ENCODE peak calls at places on chromosome 22, in seven cellular contexts. O is HFF-Myc, Y is ascending aorta, R is cardiac fibroblast, K is ovary, Q is nephron progenitor cell, T is astrocyte of the cerebellum. C is an unnamed sample.

GRCh38 chr22:37844904-37845334 is 785 bp upstream of the ANKRD54 start:
- DNase-seq in Q (no peak), Y (no peak), R (no peak), O (no peak), K (no peak), T (no peak), C (no peak)

GRCh38 chr22:49971232-49972162 is 10.9 kb downstream of the PIM3 start:
- DNase-seq in R (peak; percentile 77), Q (peak; percentile 55), K (peak; percentile 92), O (no peak), Y (peak; percentile 89), T (no peak), C (no peak)

GRCh38 chr22:35728639-35729308 is 11.1 kb downstream of the APOL5 start:
- DNase-seq in Q (no peak), O (no peak), T (no peak), K (no peak), R (no peak), Y (no peak), C (no peak)

GRCh38 chr22:25623310-25623734 is 58.8 kb downstream of the GRK3 start:
- DNase-seq in R (no peak), Y (no peak), K (no peak), O (no peak), T (no peak), Q (no peak), C (no peak)

GRCh38 chr22:31286360-31287255 is 5.7 kb downstream of the PIK3IP1 start:
- DNase-seq in Y (peak; percentile 79), R (no peak), Q (no peak), T (no peak), O (no peak), K (no peak), C (no peak)

GRCh38 chr22:17969732-17970131 is 54.6 kb downstream of the MICAL3 start:
- DNase-seq in K (no peak), Q (no peak), Y (peak; percentile 79), O (no peak), T (peak; percentile 86), R (peak; percentile 96), C (no peak)

GRCh38 chr22:44931766-44932165 is 78.0 kb downstream of the PHF21B start:
- DNase-seq in Y (no peak), Q (no peak), T (no peak), R (no peak), O (no peak), K (no peak), C (no peak)

GRCh38 chr22:25822344-25822743 is 80.4 kb downstream of the MYO18B start:
- DNase-seq in T (no peak), K (no peak), Q (no peak), Y (no peak), R (no peak), O (no peak), C (no peak)

GRCh38 chr22:37771081-37771480 is 36.7 kb upstream of the GCAT start:
- DNase-seq in Q (no peak), R (no peak), O (no peak), T (no peak), K (no peak), Y (no peak), C (no peak)

GRCh38 chr22:48876951-48877350 is 950.7 kb downstream of the BRD1 start:
- DNase-seq in T (no peak), R (no peak), O (no peak), K (no peak), Y (no peak), Q (no peak), C (no peak)

GRCh38 chr22:38750104-38750503 is 5.7 kb downstream of the SUN2 start:
- DNase-seq in R (no peak), T (no peak), K (no peak), Y (no peak), O (no peak), Q (no peak), C (no peak)

GRCh38 chr22:24894220-24894975 is 52.1 kb downstream of the LHFPL7 start:
- DNase-seq in K (peak; percentile 85), T (peak; percentile 92), Q (peak; percentile 12), O (peak; percentile 91), Y (peak; percentile 96), R (peak; percentile 96), C (peak; percentile 22)

GRCh38 chr22:37273126-37273845 is 9.0 kb upstream of the CYTH4 start:
- DNase-seq in R (peak; percentile 61), Q (no peak), T (peak; percentile 40), K (no peak), Y (no peak), O (no peak), C (no peak)

GRCh38 chr22:19959043-19959586 is 17.5 kb upstream of the TXNRD2 start:
- DNase-seq in O (no peak), Y (peak; percentile 91), Q (peak; percentile 99), K (peak; percentile 89), T (no peak), R (peak; percentile 72), C (peak; percentile 95)

GRCh38 chr22:20216863-20217499 is 51.1 kb downstream of the RTN4R start:
- DNase-seq in Y (no peak), Q (no peak), R (no peak), O (no peak), T (no peak), K (no peak), C (no peak)

GRCh38 chr22:34993548-34993947 is 72.4 kb upstream of the ISX start:
- DNase-seq in Q (no peak), O (no peak), Y (no peak), T (no peak), R (no peak), K (no peak), C (no peak)

GRCh38 chr22:30159561-30160353 is 79.5 kb downstream of the HORMAD2 start:
- DNase-seq in K (no peak), R (peak; percentile 85), T (peak; percentile 62), Q (no peak), Y (no peak), O (peak; percentile 29), C (no peak)

GRCh38 chr22:30425616-30426394 is at the start of gene MTFP1:
- DNase-seq in Y (peak; percentile 73), R (peak; percentile 75), T (no peak), O (no peak), K (peak; percentile 74), Q (peak; percentile 76), C (peak; percentile 51)

GRCh38 chr22:29798318-29798717 is 31.1 kb downstream of the UQCR10 start:
- DNase-seq in K (no peak), O (no peak), Y (no peak), R (no peak), T (no peak), Q (no peak), C (no peak)

GRCh38 chr22:25067851-25068421 is 115.4 kb downstream of the KIAA1671 start:
- DNase-seq in Y (peak; percentile 88), O (no peak), K (no peak), Q (no peak), R (no peak), T (no peak), C (no peak)

GRCh38 chr22:28989035-28989464 is 72.6 kb downstream of the C22orf31 start:
- DNase-seq in Q (no peak), T (no peak), K (no peak), Y (no peak), R (no peak), O (no peak), C (no peak)

GRCh38 chr22:40345801-40346177 is 511 bp upstream of the ADSL start:
- DNase-seq in T (no peak), R (peak; percentile 39), Q (peak; percentile 46), Y (no peak), O (no peak), K (peak; percentile 36), C (no peak)

GRCh38 chr22:27804683-27805297 is 3.2 kb upstream of the MN1 start:
- DNase-seq in T (no peak), O (peak; percentile 19), K (peak; percentile 77), Q (peak; percentile 77), R (peak; percentile 82), Y (peak; percentile 87), C (peak; percentile 57)

GRCh38 chr22:31561238-31561887 is 65.0 kb downstream of the SFI1 start:
- DNase-seq in R (peak; percentile 91), Y (peak; percentile 74), T (peak; percentile 56), O (peak; percentile 41), K (peak; percentile 68), Q (peak; percentile 79), C (peak; percentile 69)

GRCh38 chr22:30202531-30203006 is 44.0 kb downstream of the LIF start:
- DNase-seq in T (no peak), R (peak; percentile 84), O (no peak), K (peak; percentile 55), Y (no peak), Q (no peak), C (no peak)

GRCh38 chr22:37571258-37571991 is 8.5 kb downstream of the LGALS2 start:
- DNase-seq in O (no peak), Y (no peak), R (peak; percentile 41), Q (no peak), K (no peak), T (no peak), C (no peak)

GRCh38 chr22:24327827-24328226 is 57.2 kb downstream of the SPECC1L start:
- DNase-seq in O (no peak), K (no peak), T (no peak), Q (no peak), Y (no peak), R (no peak), C (no peak)

GRCh38 chr22:35539910-35540599 is 576 bp upstream of the RASD2 start:
- DNase-seq in R (peak; percentile 32), T (no peak), Q (peak; percentile 88), O (no peak), K (peak; percentile 83), Y (peak; percentile 72), C (peak; percentile 59)

GRCh38 chr22:46681010-46681409 is 57.0 kb downstream of the CERK start:
- DNase-seq in Y (no peak), Q (no peak), T (no peak), O (no peak), R (no peak), K (no peak), C (no peak)
- TF ChIP-seq CTCF in Y (peak; percentile 6), Q (no peak), T (no peak), O (no peak), R (peak; percentile 43), K (no peak), C (no peak)

GRCh38 chr22:33083212-33083611 is 25.0 kb upstream of the SYN3 start:
- DNase-seq in O (no peak), Q (no peak), Y (no peak), R (no peak), T (no peak), K (no peak), C (no peak)
- TF ChIP-seq CTCF in O (no peak), Q (peak; percentile 4), Y (no peak), R (no peak), T (no peak), K (no peak), C (no peak)

GRCh38 chr22:22870577-22871398 is 16.8 kb upstream of the IGLL5 start:
- DNase-seq in T (no peak), O (no peak), Y (no peak), Q (no peak), R (no peak), K (no peak), C (no peak)
- TF ChIP-seq CTCF in T (no peak), O (peak; percentile 20), Y (no peak), Q (no peak), R (no peak), K (no peak), C (peak; percentile 29)

GRCh38 chr22:43883012-43883661 is 8.7 kb downstream of the PNPLA5 start:
- DNase-seq in K (no peak), O (peak; percentile 51), T (peak; percentile 40), Q (peak; percentile 73), R (peak; percentile 68), Y (no peak), C (peak; percentile 52)
- TF ChIP-seq CTCF in K (no peak), O (peak; percentile 83), T (peak; percentile 66), Q (peak; percentile 74), R (peak; percentile 62), Y (peak; percentile 19), C (peak; percentile 76)